ENCODE peak calls at places on chromosomes 7 and 10, in nine cellular contexts. D is GM23248, Y is uterus, K is body of pancreas, U is prostate gland, I is fibroblast of lung, P is HCT116, R is RWPE2, B is AG04450. J is an unnamed sample. For H3K9me3, the result is how much of the 10 kb centered on the place peaks cover.

GRCh38 chr10:66349076-66349475 is 576.8 kb upstream of the LRRTM3 start:
- DNase-seq in U (no peak), P (no peak), Y (no peak), D (no peak), K (no peak), B (no peak), I (no peak), R (no peak), J (no peak)

GRCh38 chr7:153832160-153832559 is 220.0 kb upstream of the DPP6 start:
- DNase-seq in D (no peak), P (no peak), B (no peak), R (no peak), K (no peak), Y (no peak), U (no peak), I (no peak), J (no peak)

GRCh38 chr7:77887567-77887966 is 89.0 kb downstream of the PHTF2 start:
- DNase-seq in R (no peak), B (no peak), I (peak), Y (no peak), D (peak), K (no peak), P (no peak), U (no peak), J (no peak)

GRCh38 chr7:114879554-114879953 is 42.3 kb upstream of the MDFIC start:
- DNase-seq in B (peak), U (no peak), I (peak), D (peak), P (no peak), R (no peak), Y (no peak), K (no peak), J (no peak)

GRCh38 chr7:98836811-98837631 is 32.8 kb downstream of the TMEM130 start:
- DNase-seq in I (peak), B (no peak), D (peak), K (peak), U (no peak), R (no peak), Y (no peak), P (peak), J (no peak)

GRCh38 chr10:32054087-32054486 is 2.1 kb downstream of the KIF5B start:
- DNase-seq in R (no peak), I (peak), B (peak), P (no peak), K (no peak), D (peak), U (peak), Y (no peak), J (no peak)

GRCh38 chr7:105224884-105225651 is 163.7 kb downstream of the SRPK2 start:
- DNase-seq in P (peak), I (peak), K (no peak), D (peak), B (peak), R (no peak), Y (no peak), U (no peak), J (no peak)

GRCh38 chr10:61042533-61042932 is 98.5 kb upstream of the RHOBTB1 start:
- DNase-seq in B (no peak), P (no peak), U (no peak), I (no peak), R (no peak), K (no peak), Y (no peak), D (no peak), J (no peak)

GRCh38 chr10:23974886-23975830 is 233.8 kb upstream of the KIAA1217 start:
- DNase-seq in U (no peak), P (no peak), D (no peak), R (no peak), B (no peak), I (no peak), Y (no peak), K (no peak), J (no peak)

GRCh38 chr10:130510755-130511154 is 374.6 kb downstream of the GLRX3 start:
- DNase-seq in D (no peak), U (no peak), B (no peak), P (no peak), R (no peak), I (no peak), Y (no peak), K (no peak), J (no peak)

GRCh38 chr10:130511801-130512200 is 375.6 kb downstream of the GLRX3 start:
- DNase-seq in D (no peak), R (no peak), B (no peak), Y (no peak), I (no peak), K (no peak), U (no peak), P (no peak), J (no peak)

GRCh38 chr10:130513686-130514476 is 377.7 kb downstream of the GLRX3 start:
- DNase-seq in Y (no peak), R (no peak), U (no peak), P (no peak), I (no peak), D (no peak), B (no peak), K (no peak), J (no peak)

GRCh38 chr10:130515670-130516069 is 379.5 kb downstream of the GLRX3 start:
- DNase-seq in R (no peak), D (no peak), P (no peak), B (no peak), Y (no peak), U (no peak), I (no peak), K (no peak), J (no peak)

DNA sequence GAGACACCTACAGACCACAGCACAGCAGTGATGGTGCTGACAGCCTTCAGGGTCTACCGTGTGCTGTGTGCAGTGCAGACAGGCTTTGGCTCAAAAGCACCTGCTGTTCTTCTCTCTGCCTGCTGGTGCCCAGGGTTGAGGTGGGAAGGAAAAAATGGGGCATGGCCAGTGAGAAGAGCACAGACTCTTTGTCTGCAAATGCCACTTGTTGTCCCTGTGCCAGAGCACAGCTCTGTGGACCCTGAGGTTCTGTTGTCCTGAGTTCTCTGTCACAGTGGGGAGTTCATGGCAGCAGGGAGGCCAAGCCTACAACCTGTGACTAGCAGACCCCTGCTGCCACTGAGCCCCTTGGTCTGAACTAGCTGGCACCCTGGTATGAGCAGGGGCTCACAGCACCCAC is 376.7 kb downstream of the GLRX3 start:
- DNase-seq in I (no peak), U (no peak), D (no peak), K (no peak), Y (no peak), P (no peak), B (no peak), R (no peak), J (no peak)
- H3K9me3 ChIP-seq in I (under half), U (under half), D (under half), K (under half), Y (under half), P (under half), B (half or more), R (under half), J (under half)

GRCh38 chr7:64515781-64516180 is 47.1 kb downstream of the ZNF680 start:
- DNase-seq in B (no peak), K (no peak), P (no peak), Y (no peak), I (no peak), D (no peak), U (no peak), R (no peak), J (no peak)

GRCh38 chr7:64516451-64516850 is 46.4 kb downstream of the ZNF680 start:
- DNase-seq in D (no peak), K (no peak), U (no peak), B (no peak), R (no peak), Y (no peak), I (no peak), P (no peak), J (no peak)

GRCh38 chr7:64521409-64521984 is 41.4 kb downstream of the ZNF680 start:
- DNase-seq in K (no peak), U (no peak), B (no peak), P (no peak), I (no peak), Y (no peak), D (no peak), R (no peak), J (no peak)
- H3K9me3 ChIP-seq in K (under half), U (under half), B (under half), P (half or more), I (under half), Y (half or more), D (under half), R (half or more), J (under half)

DNA sequence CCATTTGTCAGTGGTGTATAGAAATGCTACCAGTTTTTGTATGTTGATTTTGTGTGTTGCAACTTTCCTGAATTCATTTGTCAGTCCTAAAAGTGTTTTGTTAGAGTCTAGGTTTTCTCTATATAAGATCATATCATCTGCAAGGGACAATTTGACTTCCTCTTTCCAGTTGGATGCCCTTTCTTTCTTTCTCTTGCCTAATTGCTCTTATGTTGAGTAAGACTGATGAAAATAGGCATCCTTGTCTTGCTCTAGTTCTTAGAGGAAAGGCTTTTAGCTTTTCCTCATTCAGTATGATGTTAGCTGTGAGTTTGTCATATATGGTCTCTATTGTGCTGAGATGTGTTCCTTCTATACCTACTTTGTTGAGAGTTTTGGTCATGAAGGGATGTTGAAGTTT is 161.7 kb upstream of the TPK1 start:
- DNase-seq in D (no peak), P (no peak), R (no peak), Y (no peak), B (no peak), I (no peak), K (no peak), U (no peak), J (no peak)
- H3K9me3 ChIP-seq in D (under half), P (under half), R (under half), Y (under half), B (under half), I (under half), K (under half), U (under half), J (under half)

DNA sequence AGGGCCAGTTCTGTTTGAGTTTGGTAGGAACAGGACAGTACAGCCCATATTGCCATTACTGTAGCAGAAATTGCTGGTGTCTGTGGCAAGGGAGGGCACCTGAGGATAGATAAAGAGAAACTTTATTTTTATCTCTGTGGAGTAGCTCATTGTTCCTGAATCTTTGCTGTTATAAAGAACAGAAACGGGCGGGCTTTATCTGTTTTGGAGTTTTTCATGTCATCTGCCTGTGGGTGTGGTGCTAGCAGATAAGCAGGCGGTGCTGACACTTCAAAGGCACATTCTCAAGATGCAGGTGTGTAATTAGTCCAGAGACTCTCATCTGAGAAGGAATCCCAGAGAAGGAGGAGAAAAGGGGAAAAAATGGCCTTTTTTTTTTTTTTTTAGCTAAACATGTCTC is 11.5 kb downstream of the ZNF273 start:
- DNase-seq in R (no peak), P (no peak), U (no peak), D (no peak), B (no peak), I (no peak), Y (no peak), K (no peak), J (no peak)
- H3K9me3 ChIP-seq in R (under half), P (under half), U (under half), D (under half), B (under half), I (under half), Y (under half), K (under half), J (under half)

J was measured in CD8-positive, alpha-beta memory T cell.